ENCODE peak calls at places on chromosomes 12 and 14, in eight cellular contexts. J, T, W, K, M, E, R and Y are unnamed samples.

GRCh38 chr12:80262372-80263170 is 163.2 kb downstream of the OTOGL start:
- DNase-seq in K (no peak), R (no peak), J (no peak), T (peak; percentile 76), W (no peak), M (no peak), E (no peak), Y (no peak)

GRCh38 chr12:89486231-89486630 is 38.4 kb downstream of the GALNT4 start:
- DNase-seq in W (no peak), J (no peak), T (no peak), R (no peak), E (no peak), K (no peak), M (no peak), Y (no peak)

GRCh38 chr12:28192145-28192544 is 1.9 kb downstream of the CCDC91 start:
- DNase-seq in K (no peak), R (no peak), E (no peak), M (no peak), T (no peak), J (no peak), W (no peak), Y (no peak)

GRCh38 chr12:6451348-6452244 is at the start of gene TAPBPL:
- DNase-seq in R (peak; percentile 83), W (peak; percentile 91), K (peak; percentile 54), J (peak; percentile 97), T (peak; percentile 87), M (peak; percentile 90), E (peak; percentile 51), Y (peak; percentile 63)

GRCh38 chr14:100536721-100537700 is 50.2 kb downstream of the BEGAIN start:
- DNase-seq in T (no peak), K (peak; percentile 10), R (no peak), E (no peak), M (peak; percentile 5), W (no peak), J (no peak), Y (no peak)

GRCh38 chr12:123941485-123942276 is 30.9 kb downstream of the CCDC92 start:
- DNase-seq in R (no peak), J (no peak), E (no peak), K (no peak), M (no peak), T (no peak), W (no peak), Y (no peak)

GRCh38 chr12:96985515-96986362 is 78.7 kb downstream of the NEDD1 start:
- DNase-seq in R (peak; percentile 28), T (peak; percentile 55), W (peak; percentile 29), E (no peak), M (no peak), J (no peak), K (peak; percentile 63), Y (peak; percentile 57)

GRCh38 chr14:22200977-22201605 is 387.9 kb downstream of the DAD1 start:
- DNase-seq in R (no peak), M (no peak), J (peak; percentile 7), W (peak; percentile 72), E (peak; percentile 41), T (peak; percentile 66), K (peak; percentile 10), Y (no peak)

GRCh38 chr12:71321531-71321930 is 118.1 kb upstream of the LGR5 start:
- DNase-seq in R (no peak), J (no peak), E (no peak), M (no peak), T (no peak), K (no peak), W (no peak), Y (no peak)

GRCh38 chr14:67766035-67766680 is 50.2 kb downstream of the ZFYVE26 start:
- DNase-seq in K (no peak), E (no peak), R (no peak), W (no peak), M (peak; percentile 9), T (no peak), J (no peak), Y (no peak)

GRCh38 chr12:124687695-124688301 is 120.4 kb upstream of the NCOR2 start:
- DNase-seq in M (peak; percentile 64), K (no peak), E (no peak), T (peak; percentile 36), W (peak; percentile 6), J (peak; percentile 30), R (no peak), Y (no peak)

GRCh38 chr12:45613306-45613705 is 116.2 kb upstream of the ARID2 start:
- DNase-seq in J (no peak), R (no peak), T (peak; percentile 17), E (no peak), K (no peak), M (no peak), W (no peak), Y (no peak)

GRCh38 chr12:75086086-75087038 is 123.3 kb downstream of the KCNC2 start:
- DNase-seq in K (no peak), M (no peak), J (no peak), R (no peak), W (no peak), T (peak; percentile 82), E (no peak), Y (no peak)

GRCh38 chr12:89372584-89373370 is 20.5 kb upstream of the DUSP6 start:
- DNase-seq in T (no peak), R (no peak), W (no peak), E (no peak), M (no peak), K (no peak), J (no peak), Y (no peak)

GRCh38 chr12:19288603-19289244 is 150.6 kb upstream of the AEBP2 start:
- DNase-seq in J (peak; percentile 50), K (no peak), W (peak; percentile 34), E (peak; percentile 31), R (no peak), T (peak; percentile 61), M (no peak), Y (no peak)

GRCh38 chr14:90300649-90301048 is 31.1 kb downstream of the NRDE2 start:
- DNase-seq in J (no peak), R (no peak), E (peak; percentile 38), T (peak; percentile 40), M (no peak), W (peak; percentile 35), K (no peak), Y (no peak)

GRCh38 chr14:98955741-98956070 is 316.3 kb downstream of the BCL11B start:
- DNase-seq in M (no peak), T (no peak), K (no peak), R (no peak), J (no peak), W (no peak), E (no peak), Y (no peak)

GRCh38 chr12:123934829-123935228 is 37.8 kb downstream of the CCDC92 start:
- DNase-seq in R (no peak), W (no peak), T (peak; percentile 64), E (no peak), J (no peak), M (no peak), K (no peak), Y (no peak)

GRCh38 chr12:47156167-47156736 is 76.5 kb upstream of the AMIGO2 start:
- DNase-seq in R (peak; percentile 50), M (no peak), J (no peak), W (peak; percentile 46), E (no peak), K (no peak), T (peak; percentile 34), Y (no peak)

GRCh38 chr14:37901978-37902377 is 305.7 kb upstream of the SSTR1 start:
- DNase-seq in T (peak; percentile 87), J (no peak), K (no peak), W (no peak), E (no peak), R (no peak), M (no peak), Y (no peak)

GRCh38 chr12:57522887-57523705 is 472 bp downstream of the MBD6 start:
- DNase-seq in J (no peak), E (no peak), T (peak; percentile 70), R (peak; percentile 77), W (peak; percentile 57), K (peak; percentile 72), M (peak; percentile 34), Y (peak; percentile 49)

GRCh38 chr14:56562883-56563282 is 16.7 kb upstream of the TMEM260 start:
- DNase-seq in M (no peak), T (no peak), W (no peak), K (no peak), R (no peak), J (no peak), E (no peak), Y (no peak)

GRCh38 chr12:15777355-15778012 is 11.7 kb downstream of the EPS8 start:
- DNase-seq in J (no peak), M (no peak), W (no peak), R (no peak), E (no peak), K (no peak), T (no peak), Y (no peak)

GRCh38 chr12:89129471-89129870 is 222.8 kb downstream of the DUSP6 start:
- DNase-seq in T (no peak), J (no peak), M (no peak), W (peak; percentile 72), R (no peak), E (no peak), K (no peak), Y (no peak)

GRCh38 chr14:20499108-20499507 is 6.2 kb upstream of the RNASE10 start:
- DNase-seq in K (no peak), E (no peak), R (no peak), J (no peak), W (no peak), M (no peak), T (no peak), Y (no peak)

GRCh38 chr14:70872678-70873020 is 34.6 kb upstream of the PCNX1 start:
- DNase-seq in J (no peak), E (no peak), T (no peak), K (no peak), R (no peak), W (no peak), M (no peak), Y (no peak)

GRCh38 chr12:95083471-95083870 is 10.1 kb upstream of the NR2C1 start:
- DNase-seq in R (no peak), T (no peak), J (no peak), K (no peak), E (no peak), M (no peak), W (no peak), Y (no peak)

GRCh38 chr12:47207005-47207717 is 127.4 kb upstream of the AMIGO2 start:
- DNase-seq in M (no peak), E (no peak), R (no peak), T (no peak), W (peak; percentile 86), K (no peak), J (no peak), Y (no peak)

GRCh38 chr14:68843471-68844209 is 50.8 kb upstream of the ZFP36L1 start:
- DNase-seq in E (peak; percentile 65), R (peak; percentile 85), M (peak; percentile 69), K (peak; percentile 80), W (peak; percentile 66), J (peak; percentile 83), T (peak; percentile 76), Y (peak; percentile 74)

GRCh38 chr14:32826404-32827082 is 112.1 kb upstream of the NPAS3 start:
- DNase-seq in W (no peak), K (peak; percentile 17), J (peak; percentile 31), E (no peak), R (no peak), T (peak; percentile 3), M (peak; percentile 33), Y (no peak)

GRCh38 chr12:57726151-57726883 is 12.2 kb downstream of the AGAP2 start:
- DNase-seq in M (peak; percentile 61), J (peak; percentile 78), W (peak; percentile 33), R (peak; percentile 85), K (peak; percentile 92), T (peak; percentile 95), E (peak; percentile 88), Y (peak; percentile 82)

GRCh38 chr12:62250671-62251608 is 9.3 kb upstream of the USP15 start:
- DNase-seq in M (no peak), T (peak; percentile 63), K (no peak), R (no peak), W (peak; percentile 69), E (no peak), J (no peak), Y (no peak)